ENCODE peak calls at places on chromosomes 7 and 10, in six cellular contexts. C is left ventricle myocardium inferior, F is tibial artery, H is mesendoderm, X is mesenchymal stem cell, R is SK-N-SH. Z is an unnamed sample.

GRCh38 chr10:35300063-35300699 is 36.1 kb upstream of the CCNY start:
- DNase-seq in C (peak; percentile 23), F (no peak), H (peak; percentile 43), X (peak; percentile 22), R (no peak), Z (no peak)

GRCh38 chr10:74917481-74918077 is 91.2 kb downstream of the KAT6B start:
- DNase-seq in C (no peak), F (no peak), H (peak; percentile 91), X (peak; percentile 65), R (no peak), Z (no peak)

GRCh38 chr10:26430641-26431163 is 7.4 kb upstream of the APBB1IP start:
- DNase-seq in C (no peak), F (no peak), H (no peak), X (no peak), R (no peak), Z (no peak)

GRCh38 chr10:76251773-76252617 is 820.6 kb downstream of the LRMDA start:
- DNase-seq in C (no peak), F (no peak), H (no peak), X (peak; percentile 100), R (no peak), Z (no peak)

GRCh38 chr10:17406036-17406834 is 48.2 kb downstream of the ST8SIA6 start:
- DNase-seq in C (no peak), F (no peak), H (peak; percentile 63), X (no peak), R (no peak), Z (no peak)

GRCh38 chr10:91571671-91572070 is 61.2 kb downstream of the PPP1R3C start:
- DNase-seq in C (no peak), F (no peak), H (no peak), X (no peak), R (no peak), Z (peak; percentile 75)

GRCh38 chr7:102117743-102118142 is 168.9 kb upstream of the SH2B2 start:
- DNase-seq in C (no peak), F (no peak), H (peak; percentile 50), X (peak; percentile 72), R (peak; percentile 45), Z (no peak)

GRCh38 chr10:79409038-79410035 is 36.1 kb downstream of the ZCCHC24 start:
- DNase-seq in C (no peak), F (peak; percentile 57), H (no peak), X (no peak), R (no peak), Z (no peak)

GRCh38 chr7:54705436-54705835 is 53.6 kb downstream of the SEC61G start:
- DNase-seq in C (no peak), F (no peak), H (no peak), X (no peak), R (no peak), Z (peak; percentile 16)

GRCh38 chr7:83546586-83546985 is 102.4 kb downstream of the SEMA3E start:
- DNase-seq in C (no peak), F (no peak), H (no peak), X (no peak), R (no peak), Z (no peak)

GRCh38 chr10:122326806-122327205 is 47.7 kb upstream of the PLEKHA1 start:
- DNase-seq in C (no peak), F (no peak), H (no peak), X (no peak), R (no peak), Z (no peak)

GRCh38 chr10:86439544-86439943 is 72.9 kb upstream of the GRID1 start:
- DNase-seq in C (peak; percentile 22), F (peak; percentile 89), H (no peak), X (peak; percentile 98), R (no peak), Z (peak; percentile 35)

GRCh38 chr10:36888925-36889573 is 236.3 kb upstream of the ANKRD30A start:
- DNase-seq in C (no peak), F (no peak), H (peak; percentile 74), X (peak; percentile 17), R (peak; percentile 36), Z (peak; percentile 75)

GRCh38 chr10:99548041-99548530 is 15.3 kb downstream of the NKX2-3 start:
- DNase-seq in C (no peak), F (no peak), H (peak; percentile 72), X (peak; percentile 53), R (peak; percentile 35), Z (no peak)

GRCh38 chr7:117019786-117020604 is 66.7 kb downstream of the ST7 start:
- DNase-seq in C (peak; percentile 57), F (peak; percentile 73), H (peak; percentile 74), X (peak; percentile 94), R (peak; percentile 78), Z (peak; percentile 56)

GRCh38 chr7:92765725-92766124 is 70.6 kb downstream of the CDK6 start:
- DNase-seq in C (no peak), F (no peak), H (peak; percentile 40), X (peak; percentile 82), R (no peak), Z (no peak)

GRCh38 chr7:120097020-120097419 is 176.0 kb upstream of the KCND2 start:
- DNase-seq in C (no peak), F (no peak), H (no peak), X (no peak), R (no peak), Z (no peak)

GRCh38 chr7:47285860-47286491 is 295.9 kb downstream of the TNS3 start:
- DNase-seq in C (no peak), F (no peak), H (peak; percentile 8), X (no peak), R (peak; percentile 85), Z (no peak)

GRCh38 chr10:62278461-62278910 is 9.8 kb upstream of the RTKN2 start:
- DNase-seq in C (no peak), F (no peak), H (no peak), X (no peak), R (no peak), Z (peak; percentile 11)

GRCh38 chr10:48600645-48601505 is 4.0 kb downstream of the ARHGAP22 start:
- DNase-seq in C (no peak), F (no peak), H (no peak), X (no peak), R (no peak), Z (no peak)

GRCh38 chr10:30510184-30510931 is 76.4 kb downstream of the MAP3K8 start:
- DNase-seq in C (no peak), F (peak; percentile 73), H (no peak), X (peak; percentile 79), R (no peak), Z (no peak)

GRCh38 chr7:95811846-95812445 is 39.6 kb downstream of the DYNC1I1 start:
- DNase-seq in C (no peak), F (no peak), H (no peak), X (no peak), R (peak; percentile 5), Z (peak; percentile 54)

GRCh38 chr10:75028748-75029147 is 82.7 kb upstream of the SAMD8 start:
- DNase-seq in C (no peak), F (no peak), H (no peak), X (no peak), R (no peak), Z (no peak)

GRCh38 chr7:26143298-26144044 is 8.5 kb upstream of the NFE2L3 start:
- DNase-seq in C (no peak), F (no peak), H (no peak), X (peak; percentile 55), R (no peak), Z (no peak)

GRCh38 chr7:146858690-146859089 is 742.1 kb downstream of the CNTNAP2 start:
- DNase-seq in C (no peak), F (no peak), H (no peak), X (no peak), R (no peak), Z (no peak)
- H3K4me1 ChIP-seq in C (no peaks in the 10 kb centered on the region), F (no peaks in the 10 kb centered on the region), H (no peaks in the 10 kb centered on the region), X (no peaks in the 10 kb centered on the region), R (peaks cover 7% of the 10 kb centered on the region), Z (peaks cover 15% of the 10 kb centered on the region)

DNA sequence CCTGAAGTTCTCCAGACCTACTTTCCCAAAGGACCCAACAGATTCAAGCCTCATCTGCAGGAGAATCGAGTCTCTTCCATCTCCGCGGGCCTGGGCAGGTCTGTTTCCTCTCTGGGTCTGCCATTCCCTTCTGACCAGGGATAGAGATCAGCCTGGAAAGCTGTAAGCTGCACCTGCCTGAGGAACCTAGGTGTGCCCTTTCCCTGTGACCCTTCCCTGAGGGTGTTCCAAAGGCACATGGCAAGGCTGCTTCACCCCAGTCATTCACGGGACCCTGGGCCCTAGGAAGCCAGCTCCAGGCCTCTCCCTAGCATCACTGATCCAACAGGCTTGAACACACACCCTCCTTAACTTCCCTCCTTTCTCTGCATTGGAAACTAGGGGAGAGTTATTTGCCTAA is 91.2 kb upstream of the FAM20C start:
- DNase-seq in C (no peak), F (no peak), H (no peak), X (no peak), R (no peak), Z (no peak)
- H3K4me1 ChIP-seq in C (no peaks in the 10 kb centered on the region), F (no peaks in the 10 kb centered on the region), H (no peaks in the 10 kb centered on the region), X (peaks cover 9% of the 10 kb centered on the region), R (no peaks in the 10 kb centered on the region), Z (no peaks in the 10 kb centered on the region)

GRCh38 chr7:50580053-50580452 is 14.8 kb upstream of the DDC start:
- DNase-seq in C (no peak), F (no peak), H (no peak), X (no peak), R (no peak), Z (no peak)
- H3K4me1 ChIP-seq in C (no peaks in the 10 kb centered on the region), F (no peaks in the 10 kb centered on the region), H (no peaks in the 10 kb centered on the region), X (no peaks in the 10 kb centered on the region), R (peaks cover 2% of the 10 kb centered on the region), Z (no peaks in the 10 kb centered on the region)

DNA sequence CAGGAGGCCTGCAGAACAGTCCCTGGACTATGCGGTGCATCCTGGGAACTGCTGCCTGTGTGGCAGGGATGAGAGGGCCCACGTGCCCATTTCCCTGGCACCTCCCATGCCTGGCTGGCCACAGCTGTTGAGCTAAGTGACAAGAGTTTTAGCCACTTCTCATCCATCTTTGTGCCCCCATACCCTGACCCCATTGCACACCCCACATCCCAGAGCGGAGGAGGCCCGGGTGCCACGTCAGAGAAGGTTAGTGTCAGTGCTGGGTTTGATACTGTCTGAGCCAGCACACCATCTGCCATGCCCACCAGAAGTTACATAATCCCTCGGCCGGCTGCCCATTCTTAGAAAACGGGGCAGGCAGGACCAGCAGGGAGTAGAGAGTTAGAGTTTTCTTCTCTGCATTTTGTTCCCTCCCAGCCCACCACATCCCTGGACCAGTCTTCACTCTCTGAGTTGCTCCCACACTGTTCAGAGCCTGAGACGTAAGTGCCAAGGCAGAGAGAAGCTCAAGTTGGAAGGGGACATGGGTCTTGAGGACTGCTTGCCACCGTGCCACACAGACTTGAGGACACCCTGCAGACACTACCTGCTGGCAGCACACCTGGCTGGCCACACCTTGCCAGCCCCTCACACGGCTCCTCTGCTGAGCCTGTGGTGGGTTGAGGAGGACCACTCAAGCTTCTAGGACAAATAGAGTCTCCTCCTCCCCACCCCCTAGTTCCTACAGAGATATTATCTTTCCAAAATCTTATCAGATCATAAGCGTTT is 13.1 kb downstream of the UNC5B start:
- DNase-seq in C (no peak), F (peak; percentile 58), H (no peak), X (no peak), R (no peak), Z (no peak)
- H3K4me1 ChIP-seq in C (peaks cover 52% of the 10 kb centered on the region), F (no peaks in the 10 kb centered on the region), H (peaks cover 19% of the 10 kb centered on the region), X (no peaks in the 10 kb centered on the region), R (peaks cover 74% of the 10 kb centered on the region), Z (peaks cover 29% of the 10 kb centered on the region)

GRCh38 chr10:113024930-113025329 is 74.9 kb downstream of the TCF7L2 start:
- DNase-seq in C (no peak), F (no peak), H (no peak), X (no peak), R (no peak), Z (no peak)
- H3K4me1 ChIP-seq in C (peaks cover 77% of the 10 kb centered on the region), F (peaks cover 88% of the 10 kb centered on the region), H (peaks cover 22% of the 10 kb centered on the region), X (peaks cover 31% of the 10 kb centered on the region), R (peaks cover 5% of the 10 kb centered on the region), Z (peaks cover 44% of the 10 kb centered on the region)

Z was measured in A673.